ENCODE peak calls at places on chromosomes 1 and 21, in five cellular contexts. L is aorta; V is stimulated activated CD4-positive, alpha-beta T cell treated with anti-CD3 and anti-CD28 coated beads, Interleukin-1b, Interleukin-23, amount 100 ng/mL, for 4 hours; H is mucosa of gallbladder; X is naive B cell. A is an unnamed sample.

GRCh38 chr1:32351077-32351858 is 11.0 kb downstream of the FAM229A start:
- DNase-seq in L (peak), V (peak), H (peak), X (peak), A (peak)

GRCh38 chr21:38351176-38351959 is 94.6 kb downstream of the KCNJ15 start:
- DNase-seq in L (no peak), V (no peak), H (no peak), X (no peak), A (no peak)

GRCh38 chr1:47438321-47439150 is 692 bp downstream of the FOXD2 start:
- DNase-seq in L (no peak), V (no peak), H (no peak), X (no peak), A (no peak)

GRCh38 chr1:180598333-180598979 is 33.4 kb upstream of the XPR1 start:
- DNase-seq in L (no peak), V (no peak), H (peak), X (no peak), A (no peak)

GRCh38 chr1:15764269-15764764 is 5.7 kb downstream of the FBLIM1 start:
- DNase-seq in L (no peak), V (no peak), H (peak), X (no peak), A (no peak)

GRCh38 chr1:12191242-12192032 is 24.6 kb downstream of the TNFRSF1B start:
- DNase-seq in L (no peak), V (no peak), H (no peak), X (no peak), A (no peak)

GRCh38 chr1:48039088-48040049 is 42.2 kb upstream of the TRABD2B start:
- DNase-seq in L (no peak), V (no peak), H (no peak), X (no peak), A (no peak)

GRCh38 chr21:36320421-36321324 is 676 bp downstream of the MORC3 start:
- DNase-seq in L (peak), V (no peak), H (peak), X (peak), A (peak)

GRCh38 chr1:185352067-185352466 is 35.0 kb upstream of the IVNS1ABP start:
- DNase-seq in L (no peak), V (no peak), H (no peak), X (no peak), A (no peak)

GRCh38 chr21:29091032-29091431 is 17.6 kb upstream of the CCT8 start:
- DNase-seq in L (no peak), V (no peak), H (no peak), X (no peak), A (no peak)

GRCh38 chr1:99590578-99591209 is 55.2 kb upstream of the PALMD start:
- DNase-seq in L (no peak), V (no peak), H (no peak), X (no peak), A (no peak)

GRCh38 chr1:90798883-90799282 is 81.8 kb upstream of the BARHL2 start:
- DNase-seq in L (no peak), V (no peak), H (no peak), X (no peak), A (no peak)

GRCh38 chr1:153141377-153141776 is 9.3 kb downstream of the SPRR2G start:
- DNase-seq in L (no peak), V (no peak), H (no peak), X (no peak), A (no peak)

GRCh38 chr1:119674110-119674509 is 26.0 kb upstream of the ZNF697 start:
- DNase-seq in L (no peak), V (no peak), H (no peak), X (no peak), A (no peak)

GRCh38 chr1:22128392-22128791 is 14.5 kb downstream of the WNT4 start:
- DNase-seq in L (no peak), V (no peak), H (no peak), X (no peak), A (no peak)

GRCh38 chr21:42651515-42652401 is 1.7 kb upstream of the PDE9A start:
- DNase-seq in L (peak), V (no peak), H (no peak), X (no peak), A (no peak)

GRCh38 chr1:54486864-54487263 is 61.2 kb upstream of the ACOT11 start:
- DNase-seq in L (no peak), V (no peak), H (no peak), X (no peak), A (no peak)

GRCh38 chr1:101567582-101568189 is 330.9 kb downstream of the S1PR1 start:
- DNase-seq in L (no peak), V (peak), H (peak), X (peak), A (no peak)

GRCh38 chr1:176897350-176898236 is 266.9 kb downstream of the ASTN1 start:
- DNase-seq in L (peak), V (peak), H (peak), X (peak), A (peak)

GRCh38 chr1:48492392-48492791 is 20.4 kb upstream of the SPATA6 start:
- DNase-seq in L (no peak), V (no peak), H (no peak), X (no peak), A (no peak)

GRCh38 chr1:182113879-182114626 is 52.5 kb upstream of the ZNF648 start:
- DNase-seq in L (no peak), V (no peak), H (no peak), X (no peak), A (no peak)

GRCh38 chr21:41429925-41430491 is 4.0 kb downstream of the MX1 start:
- DNase-seq in L (no peak), V (no peak), H (no peak), X (no peak), A (no peak)

GRCh38 chr1:40316595-40317393 is at the start of gene COL9A2:
- DNase-seq in L (peak), V (peak), H (no peak), X (peak), A (peak)

GRCh38 chr1:90835661-90836344 is 118.7 kb upstream of the BARHL2 start:
- DNase-seq in L (peak), V (no peak), H (no peak), X (peak), A (no peak)

GRCh38 chr1:156550346-156550745 is 22.0 kb downstream of the IQGAP3 start:
- DNase-seq in L (no peak), V (no peak), H (no peak), X (no peak), A (no peak)

A was measured in NCI-H1930.